ENCODE peak calls at places on chromosomes 3 and 15, in five cellular contexts. Z is astrocyte of the spinal cord, U is endodermal cell, K is GM13977, F is heart left ventricle. I is an unnamed sample.

GRCh38 chr3:135851201-135852061 is 114.1 kb upstream of the PPP2R3A start:
- DNase-seq in Z (no peak), U (no peak), K (no peak), F (no peak), I (no peak)

GRCh38 chr3:38131621-38132369 is 5.1 kb downstream of the ACAA1 start:
- DNase-seq in Z (peak), U (peak), K (no peak), F (no peak), I (no peak)

GRCh38 chr15:41424809-41425208 is 7.9 kb downstream of the RTF1 start:
- DNase-seq in Z (no peak), U (peak), K (no peak), F (no peak), I (no peak)

GRCh38 chr3:73094127-73094526 is 32.7 kb downstream of the EBLN2 start:
- DNase-seq in Z (no peak), U (peak), K (peak), F (no peak), I (no peak)

GRCh38 chr3:128489860-128490649 is 2.9 kb downstream of the GATA2 start:
- DNase-seq in Z (no peak), U (peak), K (no peak), F (no peak), I (no peak)

GRCh38 chr3:173653781-173654180 is 256.2 kb downstream of the NLGN1 start:
- DNase-seq in Z (no peak), U (no peak), K (no peak), F (no peak), I (no peak)

GRCh38 chr3:66858656-66859381 is 139.3 kb upstream of the KBTBD8 start:
- DNase-seq in Z (no peak), U (peak), K (no peak), F (no peak), I (no peak)

GRCh38 chr3:42667523-42668402 is 14.3 kb downstream of the ZBTB47 start:
- DNase-seq in Z (no peak), U (peak), K (no peak), F (no peak), I (no peak)

GRCh38 chr15:99507732-99508571 is 57.8 kb upstream of the MEF2A start:
- DNase-seq in Z (peak), U (peak), K (peak), F (peak), I (peak)

GRCh38 chr15:79283252-79284048 is 928 bp downstream of the ANKRD34C start:
- DNase-seq in Z (peak), U (peak), K (peak), F (peak), I (peak)

GRCh38 chr3:185823280-185824044 is 1.4 kb downstream of the IGF2BP2 start:
- DNase-seq in Z (no peak), U (peak), K (peak), F (peak), I (peak)

GRCh38 chr3:52787672-52788625 is 6.6 kb upstream of the ITIH3 start:
- DNase-seq in Z (no peak), U (no peak), K (no peak), F (no peak), I (no peak)

GRCh38 chr3:17985658-17986392 is 243.4 kb upstream of the TBC1D5 start:
- DNase-seq in Z (no peak), U (no peak), K (no peak), F (no peak), I (no peak)

GRCh38 chr3:115676336-115676735 is 53.0 kb downstream of the GAP43 start:
- DNase-seq in Z (no peak), U (no peak), K (no peak), F (no peak), I (no peak)

GRCh38 chr3:13308406-13308805 is 111.7 kb downstream of the NUP210 start:
- DNase-seq in Z (peak), U (peak), K (peak), F (no peak), I (peak)

GRCh38 chr3:150242220-150242938 is 165.7 kb upstream of the TSC22D2 start:
- DNase-seq in Z (peak), U (no peak), K (no peak), F (no peak), I (no peak)

GRCh38 chr3:164155386-164155785 is 922.9 kb downstream of the SI start:
- DNase-seq in Z (no peak), U (no peak), K (no peak), F (no peak), I (no peak)

GRCh38 chr15:99157456-99157855 is 52.6 kb downstream of the SYNM start:
- DNase-seq in Z (no peak), U (peak), K (no peak), F (no peak), I (no peak)

GRCh38 chr3:41318520-41318919 is 119.2 kb downstream of the CTNNB1 start:
- DNase-seq in Z (peak), U (no peak), K (no peak), F (no peak), I (no peak)

GRCh38 chr3:111749171-111750170 is 109.6 kb upstream of the PHLDB2 start:
- DNase-seq in Z (no peak), U (no peak), K (no peak), F (no peak), I (no peak)

GRCh38 chr15:41675337-41675736 is 15.1 kb downstream of the MGA start:
- DNase-seq in Z (no peak), U (no peak), K (no peak), F (no peak), I (no peak)

GRCh38 chr3:55333923-55334322 is 153.2 kb downstream of the WNT5A start:
- DNase-seq in Z (peak), U (no peak), K (no peak), F (no peak), I (no peak)

GRCh38 chr3:72830452-72831217 is 17.6 kb downstream of the SHQ1 start:
- DNase-seq in Z (no peak), U (no peak), K (no peak), F (no peak), I (no peak)

GRCh38 chr3:99504258-99504657 is 134.1 kb upstream of the COL8A1 start:
- DNase-seq in Z (no peak), U (no peak), K (no peak), F (no peak), I (no peak)

GRCh38 chr3:117165611-117166051 is 456.1 kb downstream of the TUSC7 start:
- DNase-seq in Z (no peak), U (no peak), K (no peak), F (no peak), I (no peak)

GRCh38 chr3:156551261-156551660 is 3.7 kb downstream of the SSR3 start:
- DNase-seq in Z (peak), U (no peak), K (no peak), F (no peak), I (no peak)

GRCh38 chr15:59539799-59540198 is 71.8 kb upstream of the GCNT3 start:
- DNase-seq in Z (no peak), U (no peak), K (no peak), F (no peak), I (no peak)

GRCh38 chr15:64902863-64903262 is 8.8 kb upstream of the ANKDD1A start:
- DNase-seq in Z (no peak), U (no peak), K (no peak), F (no peak), I (no peak)

GRCh38 chr15:64903331-64903950 is 8.3 kb upstream of the ANKDD1A start:
- DNase-seq in Z (no peak), U (peak), K (no peak), F (no peak), I (no peak)

GRCh38 chr15:64901914-64902313 is 9.8 kb upstream of the ANKDD1A start:
- DNase-seq in Z (no peak), U (no peak), K (no peak), F (no peak), I (no peak)

GRCh38 chr15:64898406-64898805 is 13.3 kb upstream of the ANKDD1A start:
- DNase-seq in Z (no peak), U (peak), K (no peak), F (no peak), I (no peak)

GRCh38 chr15:64901141-64901540 is 10.6 kb upstream of the ANKDD1A start:
- DNase-seq in Z (no peak), U (peak), K (no peak), F (no peak), I (no peak)
- TF ChIP-seq CTCF in Z (no peak), U (no peak), K (no peak), F (no peak), I (no peak)

GRCh38 chr3:88188436-88188835 is 38.7 kb downstream of the C3orf38 start:
- DNase-seq in Z (no peak), U (no peak), K (no peak), F (peak), I (no peak)
- TF ChIP-seq CTCF in Z (no peak), U (no peak), K (no peak), F (no peak), I (no peak)

DNA sequence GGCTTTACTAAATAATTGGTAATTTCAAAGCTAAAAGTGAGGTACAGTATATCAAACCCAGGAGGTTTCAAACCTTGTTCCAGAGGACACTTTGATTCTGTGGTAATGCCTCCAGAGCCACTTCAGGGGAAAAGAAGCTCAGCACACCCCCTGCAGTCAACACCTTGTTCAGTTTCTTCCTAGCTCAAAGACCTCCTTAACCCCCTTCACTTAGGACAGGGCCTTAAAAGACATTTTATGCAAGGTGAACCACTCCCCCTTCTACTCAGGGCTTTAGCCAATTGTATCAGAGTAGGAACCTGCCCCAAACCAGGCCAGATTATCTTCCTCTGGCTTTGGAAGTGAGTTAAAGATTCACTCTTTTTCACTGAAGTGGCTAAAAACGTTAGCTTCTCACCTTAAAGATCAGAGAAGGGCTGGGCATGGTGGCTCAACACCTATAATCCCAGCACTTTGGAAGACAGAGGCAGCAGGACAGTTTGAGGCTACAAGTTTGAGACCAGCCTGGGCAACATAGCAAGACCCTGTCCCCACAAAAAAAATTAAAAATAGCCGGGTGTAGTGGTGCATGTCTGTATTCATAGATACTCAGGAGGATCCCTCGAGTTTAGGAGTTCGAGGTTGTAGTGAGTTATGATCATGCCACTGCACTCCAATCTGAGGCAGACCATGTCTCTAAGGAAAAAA is 3.4 kb downstream of the DENND6A start:
- DNase-seq in Z (no peak), U (peak), K (no peak), F (no peak), I (no peak)
- TF ChIP-seq CTCF in Z (no peak), U (peak), K (peak), F (no peak), I (no peak)

GRCh38 chr15:75024102-75024636 is 779 bp downstream of the PPCDC start:
- DNase-seq in Z (no peak), U (no peak), K (peak), F (no peak), I (peak)
- TF ChIP-seq CTCF in Z (no peak), U (no peak), K (no peak), F (no peak), I (no peak)

DNA sequence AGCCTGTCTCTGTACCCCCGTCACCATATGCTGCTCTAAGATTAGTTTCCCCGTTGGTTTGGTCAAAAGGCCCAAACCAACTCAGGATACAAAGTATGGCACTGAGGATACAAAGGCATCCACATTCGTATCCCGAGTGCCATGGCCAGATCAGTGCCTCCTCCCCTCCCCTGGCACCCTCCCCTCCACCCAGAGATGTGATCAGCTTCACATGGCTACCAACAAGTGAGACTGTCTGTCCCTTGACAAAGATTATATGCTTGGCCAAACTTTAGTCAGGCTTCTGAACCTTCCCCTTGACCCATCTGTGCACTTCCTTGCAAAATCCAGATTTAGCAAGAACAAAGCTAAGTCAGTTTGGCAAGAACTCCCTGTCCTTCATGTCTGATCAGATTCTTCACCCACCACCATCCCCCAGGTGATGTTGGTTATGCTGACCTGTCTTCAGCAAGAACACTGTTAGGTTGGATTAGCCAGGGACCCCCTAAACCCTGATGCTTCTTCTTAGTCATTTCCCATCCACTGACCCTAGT is 61.7 kb downstream of the KLF15 start:
- DNase-seq in Z (no peak), U (no peak), K (no peak), F (no peak), I (no peak)
- TF ChIP-seq CTCF in Z (no peak), U (no peak), K (no peak), F (no peak), I (no peak)

DNA sequence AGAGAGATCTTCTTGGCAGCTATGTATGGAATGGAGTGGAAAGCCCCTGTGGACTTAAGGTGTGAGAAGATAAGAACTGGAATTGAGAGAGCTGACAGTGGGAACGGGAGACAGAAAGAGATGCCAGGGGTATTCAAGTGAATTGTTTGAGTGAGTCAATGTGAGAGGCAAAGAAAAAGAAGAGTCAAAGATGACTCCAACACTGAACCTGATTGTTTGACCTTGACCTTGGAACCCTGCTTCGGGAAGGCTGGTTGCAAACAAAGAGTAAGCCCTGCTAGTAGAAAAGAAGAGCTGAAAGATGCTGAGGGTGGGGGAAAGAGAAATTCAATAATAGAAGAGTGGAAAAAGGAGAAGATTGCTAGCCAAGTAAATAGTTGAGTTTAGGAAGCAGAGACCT is 238.6 kb downstream of the BBX start:
- DNase-seq in Z (no peak), U (no peak), K (no peak), F (no peak), I (no peak)
- TF ChIP-seq CTCF in Z (no peak), U (no peak), K (no peak), F (no peak), I (no peak)

GRCh38 chr3:11658180-11658579 is 14.5 kb upstream of the VGLL4 start:
- DNase-seq in Z (no peak), U (no peak), K (no peak), F (no peak), I (no peak)

GRCh38 chr3:11653298-11654055 is 9.8 kb upstream of the VGLL4 start:
- DNase-seq in Z (no peak), U (peak), K (no peak), F (no peak), I (no peak)

GRCh38 chr3:11651900-11652299 is 8.2 kb upstream of the VGLL4 start:
- DNase-seq in Z (peak), U (no peak), K (peak), F (no peak), I (peak)

GRCh38 chr3:11654166-11654565 is 10.5 kb upstream of the VGLL4 start:
- DNase-seq in Z (no peak), U (peak), K (no peak), F (no peak), I (no peak)

GRCh38 chr3:11655188-11655928 is 11.6 kb upstream of the VGLL4 start:
- DNase-seq in Z (no peak), U (peak), K (no peak), F (no peak), I (no peak)
- TF ChIP-seq CTCF in Z (peak), U (peak), K (peak), F (no peak), I (no peak)

DNA sequence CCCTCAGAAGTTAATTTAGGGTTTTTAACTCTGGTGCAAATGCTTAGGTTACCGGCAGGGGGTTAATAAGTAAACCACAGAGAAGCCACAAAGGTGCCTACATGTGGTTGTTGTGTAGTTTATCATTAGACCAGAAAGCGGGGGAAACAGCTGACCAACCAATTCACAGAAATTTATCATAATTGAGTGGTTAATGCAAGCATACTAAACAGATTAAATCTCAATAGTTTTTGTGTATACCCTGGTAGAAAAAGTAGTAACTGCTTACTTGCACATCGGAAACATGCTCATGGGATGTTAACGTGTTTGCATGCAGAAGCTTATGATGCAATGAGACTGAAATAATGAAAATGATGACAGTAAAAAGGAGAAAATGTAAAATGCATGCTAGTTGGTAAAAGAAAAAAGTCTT is 316.0 kb downstream of the PTPRG start:
- DNase-seq in Z (peak), U (no peak), K (peak), F (no peak), I (peak)
- TF ChIP-seq CTCF in Z (no peak), U (peak), K (no peak), F (no peak), I (no peak)

I was measured in GM20000.